ENCODE peak calls at places on chromosomes 11 and 22, in five cellular contexts. Z is brain microvascular endothelial cell, H is prostate gland, W is right lobe of liver, E is IMR-90. D is an unnamed sample. For H3K36me3, the result is how much of the 10 kb centered on the place peaks cover.

GRCh38 chr11:625636-626319 is 1.0 kb upstream of the CDHR5 start:
- DNase-seq in Z (no peak), H (no peak), W (peak), E (no peak), D (no peak)

GRCh38 chr22:17862646-17863181 is 88.4 kb upstream of the BID start:
- DNase-seq in Z (no peak), H (no peak), W (no peak), E (no peak), D (no peak)

GRCh38 chr22:47605441-47605840 is 843.0 kb downstream of the TBC1D22A start:
- DNase-seq in Z (no peak), H (no peak), W (no peak), E (no peak), D (no peak)

GRCh38 chr11:64809781-64810241 is 540 bp downstream of the MEN1 start:
- DNase-seq in Z (no peak), H (peak), W (no peak), E (no peak), D (no peak)

GRCh38 chr11:128520206-128520885 is 67.0 kb downstream of the ETS1 start:
- DNase-seq in Z (no peak), H (no peak), W (no peak), E (no peak), D (no peak)

GRCh38 chr11:61022311-61023085 is 51.0 kb downstream of the CD6 start:
- DNase-seq in Z (no peak), H (no peak), W (no peak), E (no peak), D (no peak)

GRCh38 chr22:40525250-40525884 is 111.2 kb downstream of the MRTFA start:
- DNase-seq in Z (peak), H (no peak), W (peak), E (peak), D (no peak)

GRCh38 chr11:129720156-129720555 is 95.5 kb upstream of the TMEM45B start:
- DNase-seq in Z (no peak), H (no peak), W (no peak), E (no peak), D (no peak)

GRCh38 chr11:30478923-30479322 is 107.2 kb downstream of the MPPED2 start:
- DNase-seq in Z (no peak), H (no peak), W (no peak), E (no peak), D (no peak)

GRCh38 chr11:33899383-33900037 is 7.6 kb upstream of the LMO2 start:
- DNase-seq in Z (peak), H (peak), W (no peak), E (peak), D (no peak)

GRCh38 chr11:78651923-78652602 is 77.4 kb upstream of the NARS2 start:
- DNase-seq in Z (no peak), H (no peak), W (no peak), E (no peak), D (no peak)

GRCh38 chr22:27913162-27913741 is 5.8 kb downstream of the PITPNB start:
- DNase-seq in Z (peak), H (no peak), W (no peak), E (peak), D (no peak)

GRCh38 chr11:34614334-34615113 is 6.4 kb upstream of the EHF start:
- DNase-seq in Z (no peak), H (no peak), W (no peak), E (peak), D (peak)

GRCh38 chr11:4025248-4025956 is 69.2 kb upstream of the RRM1 start:
- DNase-seq in Z (no peak), H (no peak), W (no peak), E (peak), D (no peak)

GRCh38 chr11:39374963-39375698 is 2084.3 kb downstream of the LRRC4C start:
- DNase-seq in Z (no peak), H (no peak), W (no peak), E (peak), D (no peak)

GRCh38 chr22:27494821-27495220 is 306.7 kb downstream of the MN1 start:
- DNase-seq in Z (no peak), H (no peak), W (no peak), E (no peak), D (no peak)

GRCh38 chr11:113468666-113469345 is 6.4 kb downstream of the DRD2 start:
- DNase-seq in Z (no peak), H (no peak), W (no peak), E (no peak), D (no peak)

GRCh38 chr11:1090600-1091331 is 16.1 kb downstream of the MUC2 start:
- DNase-seq in Z (no peak), H (no peak), W (no peak), E (no peak), D (no peak)

GRCh38 chr11:101770648-101771047 is 144.2 kb upstream of the CEP126 start:
- DNase-seq in Z (no peak), H (no peak), W (no peak), E (no peak), D (no peak)

GRCh38 chr22:30392661-30393321 is 4.0 kb upstream of the SEC14L2 start:
- DNase-seq in Z (no peak), H (peak), W (peak), E (no peak), D (no peak)

GRCh38 chr11:35031869-35032268 is 107.1 kb upstream of the CD44 start:
- DNase-seq in Z (peak), H (no peak), W (no peak), E (peak), D (no peak)

GRCh38 chr11:120031156-120031555 is 106.8 kb downstream of the TRIM29 start:
- DNase-seq in Z (no peak), H (no peak), W (no peak), E (no peak), D (no peak)

GRCh38 chr11:128316541-128317206 is 270.7 kb downstream of the ETS1 start:
- DNase-seq in Z (no peak), H (no peak), W (no peak), E (no peak), D (no peak)

GRCh38 chr11:12212181-12212820 is 101.9 kb downstream of the MICAL2 start:
- DNase-seq in Z (no peak), H (no peak), W (no peak), E (no peak), D (no peak)

GRCh38 chr11:77322506-77322905 is 21.0 kb upstream of the GDPD4 start:
- DNase-seq in Z (no peak), H (no peak), W (no peak), E (peak), D (no peak)

GRCh38 chr11:130603585-130603906 is 155.1 kb downstream of the ADAMTS15 start:
- DNase-seq in Z (no peak), H (no peak), W (no peak), E (no peak), D (no peak)

GRCh38 chr22:30206964-30207363 is 39.6 kb downstream of the LIF start:
- DNase-seq in Z (peak), H (no peak), W (no peak), E (peak), D (no peak)

GRCh38 chr11:41613321-41613720 is 153.9 kb upstream of the LRRC4C start:
- DNase-seq in Z (no peak), H (no peak), W (no peak), E (no peak), D (no peak)

GRCh38 chr11:70078796-70079616 is 889 bp downstream of the ANO1 start:
- DNase-seq in Z (no peak), H (no peak), W (no peak), E (no peak), D (no peak)

GRCh38 chr11:12110714-12111481 is 508 bp downstream of the MICAL2 start:
- DNase-seq in Z (no peak), H (no peak), W (peak), E (no peak), D (peak)

GRCh38 chr11:108589136-108589535 is 4.4 kb downstream of the EXPH5 start:
- DNase-seq in Z (no peak), H (no peak), W (no peak), E (no peak), D (no peak)

GRCh38 chr11:73384127-73384441 is 7.9 kb downstream of the RELT start:
- DNase-seq in Z (no peak), H (no peak), W (no peak), E (no peak), D (no peak)

GRCh38 chr11:66227700-66228099 is 40.7 kb upstream of the RAB1B start:
- DNase-seq in Z (no peak), H (no peak), W (no peak), E (no peak), D (no peak)

GRCh38 chr11:103338621-103339484 is 229.6 kb downstream of the DYNC2H1 start:
- DNase-seq in Z (peak), H (no peak), W (no peak), E (peak), D (no peak)

GRCh38 chr11:34439521-34440258 is 956 bp downstream of the CAT start:
- DNase-seq in Z (no peak), H (no peak), W (peak), E (no peak), D (no peak)

GRCh38 chr11:2711161-2711560 is 11.4 kb upstream of the KCNQ1OT1 start:
- DNase-seq in Z (no peak), H (no peak), W (no peak), E (no peak), D (no peak)

GRCh38 chr22:38186429-38186828 is 4.8 kb upstream of the PLA2G6 start:
- DNase-seq in Z (no peak), H (no peak), W (no peak), E (no peak), D (no peak)

GRCh38 chr11:7548659-7549283 is 35.0 kb downstream of the PPFIBP2 start:
- DNase-seq in Z (no peak), H (no peak), W (peak), E (no peak), D (peak)

GRCh38 chr11:11850668-11851067 is 8.9 kb downstream of the USP47 start:
- DNase-seq in Z (no peak), H (no peak), W (no peak), E (no peak), D (no peak)

GRCh38 chr22:31491218-31491962 is 1.7 kb upstream of the EIF4ENIF1 start:
- DNase-seq in Z (no peak), H (no peak), W (no peak), E (no peak), D (no peak)
- H3K4me3 ChIP-seq in Z (no peak), H (no peak), W (peak), E (no peak), D (peak)

DNA sequence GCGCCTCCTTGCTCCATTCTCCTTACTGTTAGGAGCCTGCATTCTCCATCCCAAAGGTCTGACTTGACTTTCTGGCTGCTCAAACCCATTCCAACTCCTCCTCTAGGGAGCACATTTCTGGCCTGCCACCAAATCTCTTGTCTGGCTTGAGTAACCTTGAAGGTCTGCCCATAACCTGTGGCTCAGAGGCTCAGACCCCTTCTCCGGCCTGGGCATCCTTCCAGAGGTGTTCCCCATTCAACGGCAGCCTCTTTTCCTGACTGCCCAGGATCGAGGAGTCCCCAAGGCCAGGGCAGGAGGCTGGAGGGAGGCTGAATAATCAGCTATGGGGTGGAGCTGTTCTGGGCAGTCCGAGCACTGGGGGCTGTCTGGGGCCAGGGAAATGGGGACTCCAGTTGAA is 2.2 kb downstream of the RAD9A start:
- DNase-seq in Z (no peak), H (no peak), W (no peak), E (no peak), D (no peak)
- H3K36me3 ChIP-seq in Z (under half), H (under half), W (under half), E (under half), D (under half)

DNA sequence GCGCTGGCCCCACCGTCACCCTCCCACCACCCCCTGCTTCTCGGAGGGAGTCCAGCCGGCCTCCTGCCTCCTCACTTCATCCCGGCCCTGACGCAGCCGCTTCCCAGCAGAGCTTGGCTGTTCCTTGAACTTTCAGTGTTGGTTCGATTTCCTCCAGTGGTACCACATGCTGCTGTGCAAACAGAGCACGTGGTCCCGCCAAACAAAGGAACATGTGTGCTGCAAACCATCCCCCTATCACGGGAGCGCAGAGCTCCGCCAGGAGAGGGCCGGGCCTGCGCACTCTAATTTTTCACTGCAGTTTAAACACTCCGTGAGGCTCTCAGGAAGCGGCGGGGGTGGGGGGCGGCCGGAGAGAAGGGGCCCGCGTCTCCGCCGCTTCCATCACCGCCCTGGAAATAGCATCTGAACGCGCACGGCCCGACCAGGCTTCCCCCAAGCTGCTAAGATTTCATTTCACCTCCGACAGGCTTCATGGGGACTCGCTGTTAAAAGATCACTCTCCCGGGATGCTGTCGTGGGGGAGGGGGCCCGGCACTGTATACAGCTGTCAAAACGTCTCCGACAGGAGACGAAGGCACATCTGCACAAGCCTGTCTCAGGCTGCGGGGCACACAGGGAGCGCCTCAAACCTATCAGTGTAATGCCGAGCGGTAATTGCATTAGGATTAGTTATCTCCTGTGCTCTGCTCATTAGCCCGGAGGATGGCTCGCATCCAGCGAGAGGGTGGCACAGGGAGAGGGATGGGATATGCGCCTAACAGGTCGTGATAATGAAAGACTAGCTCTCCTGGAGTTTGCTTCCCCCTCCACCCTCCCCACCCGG is 269.9 kb upstream of the SORL1-AS1 start:
- DNase-seq in Z (peak), H (peak), W (peak), E (peak), D (no peak)
- H3K4me3 ChIP-seq in Z (peak), H (peak), W (peak), E (peak), D (no peak)

DNA sequence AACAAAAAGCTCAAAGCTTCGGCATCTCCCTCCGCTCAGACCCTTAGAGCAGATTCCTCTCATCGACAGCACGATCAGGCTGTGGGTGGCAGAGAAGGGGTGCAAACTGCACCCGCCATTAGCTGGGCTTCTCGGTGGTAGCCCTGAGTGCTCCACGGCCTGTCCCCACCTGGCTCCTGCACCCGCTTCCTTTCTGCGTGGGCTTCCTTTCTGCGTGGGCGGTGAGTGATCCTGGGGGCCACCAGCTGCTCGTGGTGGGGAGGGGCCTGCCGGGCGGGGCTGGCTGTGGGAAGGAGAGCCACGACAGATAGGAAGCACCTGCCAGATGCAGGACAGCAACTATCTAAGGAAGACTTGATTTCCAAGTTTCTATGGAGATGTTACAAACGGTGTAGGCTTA is 55.0 kb downstream of the BRD1 start:
- DNase-seq in Z (no peak), H (no peak), W (no peak), E (no peak), D (no peak)
- H3K36me3 ChIP-seq in Z (under half), H (under half), W (under half), E (under half), D (under half)